ENCODE peak calls at places on chromosomes 3 and 15, in six cellular contexts. X is IMR-90, C is suprapubic skin, I is Panc1, J is cardiac muscle cell, M is Peyer's patch. W is an unnamed sample. For H3K9me3, the result is how much of the 10 kb centered on the place peaks cover.

GRCh38 chr3:21672303-21672702 is 78.7 kb downstream of the ZNF385D start:
- DNase-seq in X (peak), C (no peak), I (peak), J (peak), M (no peak), W (no peak)

GRCh38 chr3:77407454-77407853 is 367.6 kb downstream of the ROBO2 start:
- DNase-seq in X (no peak), C (no peak), I (no peak), J (no peak), M (no peak), W (no peak)

GRCh38 chr3:186235554-186235953 is 126.5 kb downstream of the DGKG start:
- DNase-seq in X (no peak), C (no peak), I (no peak), J (no peak), M (no peak), W (no peak)

GRCh38 chr3:95277614-95278013 is 1214.8 kb downstream of the NSUN3 start:
- DNase-seq in X (no peak), C (no peak), I (no peak), J (peak), M (no peak), W (no peak)

GRCh38 chr3:62622553-62623174 is 249.3 kb upstream of the FEZF2 start:
- DNase-seq in X (peak), C (no peak), I (peak), J (peak), M (no peak), W (no peak)

GRCh38 chr15:40029979-40030893 is 8.7 kb downstream of the SRP14 start:
- DNase-seq in X (peak), C (no peak), I (no peak), J (no peak), M (no peak), W (peak)

GRCh38 chr3:81888822-81889557 is 127.5 kb upstream of the GBE1 start:
- DNase-seq in X (peak), C (no peak), I (no peak), J (peak), M (no peak), W (no peak)

GRCh38 chr3:185983495-185984141 is 45.8 kb upstream of the TRA2B start:
- DNase-seq in X (peak), C (peak), I (peak), J (peak), M (peak), W (peak)

GRCh38 chr3:30984855-30985793 is 90.7 kb upstream of the GADL1 start:
- DNase-seq in X (peak), C (no peak), I (no peak), J (peak), M (no peak), W (no peak)

GRCh38 chr3:39190281-39191025 is 1.9 kb downstream of the XIRP1 start:
- DNase-seq in X (no peak), C (no peak), I (no peak), J (no peak), M (no peak), W (no peak)

GRCh38 chr3:25235471-25235870 is 192.6 kb upstream of the RARB start:
- DNase-seq in X (no peak), C (no peak), I (no peak), J (no peak), M (no peak), W (no peak)

GRCh38 chr3:53464424-53464823 is 30.0 kb upstream of the CACNA1D start:
- DNase-seq in X (no peak), C (no peak), I (no peak), J (no peak), M (peak), W (peak)

GRCh38 chr15:55277116-55277564 is 12.5 kb downstream of the RAB27A start:
- DNase-seq in X (peak), C (no peak), I (no peak), J (peak), M (no peak), W (no peak)

GRCh38 chr3:49339593-49339946 is 283 bp downstream of the USP4 start:
- DNase-seq in X (no peak), C (no peak), I (no peak), J (no peak), M (no peak), W (no peak)

GRCh38 chr15:57566840-57567239 is 24.9 kb upstream of the MYZAP start:
- DNase-seq in X (no peak), C (no peak), I (no peak), J (no peak), M (peak), W (peak)

GRCh38 chr15:40182358-40183029 is 21.6 kb downstream of the BUB1B start:
- DNase-seq in X (no peak), C (no peak), I (no peak), J (no peak), M (no peak), W (no peak)

GRCh38 chr3:152321321-152321720 is 52.6 kb downstream of the MBNL1 start:
- DNase-seq in X (no peak), C (no peak), I (no peak), J (no peak), M (no peak), W (no peak)

GRCh38 chr3:50068134-50068533 is 20.6 kb upstream of the RBM5 start:
- DNase-seq in X (peak), C (no peak), I (no peak), J (no peak), M (no peak), W (no peak)

GRCh38 chr3:66196633-66197032 is 24.2 kb upstream of the SLC25A26 start:
- DNase-seq in X (peak), C (no peak), I (no peak), J (no peak), M (no peak), W (no peak)

GRCh38 chr3:191141728-191142127 is 57.3 kb upstream of the OSTN start:
- DNase-seq in X (peak), C (no peak), I (peak), J (peak), M (no peak), W (no peak)

GRCh38 chr15:90807074-90807646 is 61.2 kb upstream of the FURIN start:
- DNase-seq in X (no peak), C (no peak), I (no peak), J (no peak), M (no peak), W (no peak)

GRCh38 chr3:160205606-160206005 is 19.6 kb upstream of the C3orf80 start:
- DNase-seq in X (no peak), C (no peak), I (no peak), J (peak), M (no peak), W (no peak)

GRCh38 chr3:183253364-183253960 is 409 bp downstream of the B3GNT5 start:
- DNase-seq in X (peak), C (peak), I (no peak), J (peak), M (peak), W (peak)

GRCh38 chr3:114903213-114903612 is 243.9 kb downstream of the ZBTB20 start:
- DNase-seq in X (peak), C (no peak), I (no peak), J (no peak), M (no peak), W (peak)

GRCh38 chr3:38823722-38824121 is 7.7 kb upstream of the SCN10A start:
- DNase-seq in X (peak), C (no peak), I (no peak), J (no peak), M (no peak), W (no peak)

GRCh38 chr3:141085331-141086047 is 34.3 kb downstream of the SPSB4 start:
- DNase-seq in X (no peak), C (no peak), I (no peak), J (no peak), M (no peak), W (no peak)

GRCh38 chr15:60961541-60961940 is 267.6 kb downstream of the RORA start:
- DNase-seq in X (no peak), C (no peak), I (no peak), J (no peak), M (no peak), W (no peak)

GRCh38 chr3:196995027-196995426 is 26.4 kb upstream of the PIGZ start:
- DNase-seq in X (no peak), C (peak), I (no peak), J (no peak), M (peak), W (no peak)

GRCh38 chr15:39695793-39696192 is 86.8 kb downstream of the FSIP1 start:
- DNase-seq in X (no peak), C (no peak), I (no peak), J (no peak), M (no peak), W (no peak)

GRCh38 chr3:183193762-183194701 is 31.5 kb upstream of the LAMP3 start:
- DNase-seq in X (peak), C (no peak), I (no peak), J (no peak), M (no peak), W (no peak)

GRCh38 chr15:27483124-27483523 is 512.1 kb downstream of the GABRG3 start:
- DNase-seq in X (no peak), C (no peak), I (no peak), J (no peak), M (no peak), W (no peak)
- H3K9me3 ChIP-seq in X (under half), C (under half), I (under half), J (under half), M (under half), W (under half)

GRCh38 chr15:85579957-85580694 is 199.7 kb downstream of the AKAP13 start:
- DNase-seq in X (no peak), C (no peak), I (no peak), J (peak), M (peak), W (peak)
- H3K4me3 ChIP-seq in X (no peak), C (peak), I (no peak), J (no peak), M (peak), W (peak)

GRCh38 chr15:48645558-48646330 is at the start of gene FBN1:
- DNase-seq in X (peak), C (peak), I (no peak), J (peak), M (peak), W (peak)
- H3K27ac ChIP-seq in X (peak), C (peak), I (no peak), J (no peak), M (peak), W (peak)

GRCh38 chr15:75145027-75145841 is 56.4 kb upstream of the C15orf39 start:
- DNase-seq in X (no peak), C (no peak), I (no peak), J (no peak), M (no peak), W (no peak)

GRCh38 chr15:75143738-75144334 is 57.8 kb upstream of the C15orf39 start:
- DNase-seq in X (no peak), C (no peak), I (no peak), J (peak), M (no peak), W (no peak)

GRCh38 chr15:75138016-75138999 is 63.4 kb upstream of the C15orf39 start:
- DNase-seq in X (peak), C (peak), I (no peak), J (peak), M (no peak), W (no peak)

GRCh38 chr15:75140080-75140879 is 61.4 kb upstream of the C15orf39 start:
- DNase-seq in X (no peak), C (no peak), I (no peak), J (peak), M (no peak), W (no peak)

GRCh38 chr15:75142499-75142898 is 59.2 kb upstream of the C15orf39 start:
- DNase-seq in X (no peak), C (peak), I (no peak), J (no peak), M (no peak), W (no peak)
- H3K9me3 ChIP-seq in X (under half), C (under half), I (under half), J (under half), M (under half), W (under half)